ENCODE peak calls at places on chromosomes 1 and 21, in ten cellular contexts. Q is K562, Y is fibroblast of lung, E is tibial nerve, I is right atrium auricular region, O is body of pancreas, L is pancreas, S is SJSA1, J is esophagus squamous epithelium, C is right lobe of liver. A is an unnamed sample. For H3K4me1, the result is how much of the 10 kb centered on the place peaks cover.

GRCh38 chr1:203624341-203624712 is 2.3 kb upstream of the ATP2B4 start:
- DNase-seq in J (no peak), C (no peak), E (no peak), Q (no peak), S (no peak), L (no peak), I (no peak), Y (no peak), O (no peak), A (no peak)

GRCh38 chr21:28521932-28522826 is 470.5 kb downstream of the LTN1 start:
- DNase-seq in L (no peak), Q (no peak), J (no peak), I (no peak), E (no peak), S (no peak), C (no peak), O (no peak), Y (peak), A (no peak)

GRCh38 chr1:157034137-157034800 is 11.3 kb downstream of the ARHGEF11 start:
- DNase-seq in I (no peak), E (no peak), O (no peak), J (no peak), Y (peak), C (no peak), S (no peak), L (no peak), Q (no peak), A (no peak)

GRCh38 chr21:46557919-46558392 is 46.9 kb downstream of the S100B start:
- DNase-seq in O (no peak), C (peak), I (peak), L (no peak), S (peak), J (no peak), Y (no peak), E (no peak), Q (no peak), A (no peak)

GRCh38 chr1:14969006-14969405 is 184.5 kb upstream of the TMEM51 start:
- DNase-seq in Y (no peak), E (no peak), O (no peak), J (no peak), Q (no peak), I (no peak), S (no peak), L (no peak), C (no peak), A (no peak)

GRCh38 chr21:41760411-41760810 is 6.4 kb downstream of the RIPK4 start:
- DNase-seq in Y (no peak), E (no peak), L (no peak), C (no peak), Q (no peak), J (no peak), S (no peak), I (no peak), O (no peak), A (no peak)

GRCh38 chr1:36968730-36969129 is 65.6 kb downstream of the GRIK3 start:
- DNase-seq in L (no peak), J (no peak), I (no peak), Q (no peak), S (no peak), O (no peak), C (no peak), Y (no peak), E (no peak), A (no peak)

GRCh38 chr21:41373769-41374168 is 11.9 kb downstream of the MX2 start:
- DNase-seq in J (no peak), C (no peak), Q (no peak), S (no peak), I (no peak), O (no peak), Y (no peak), E (no peak), L (no peak), A (no peak)

GRCh38 chr1:233993651-233994050 is 89.2 kb downstream of the SLC35F3 start:
- DNase-seq in I (no peak), L (no peak), C (no peak), O (peak), Y (peak), S (no peak), Q (no peak), E (no peak), J (no peak), A (no peak)

GRCh38 chr1:151510020-151510405 is 1.2 kb upstream of the CGN start:
- DNase-seq in C (no peak), S (no peak), J (no peak), I (no peak), E (no peak), O (no peak), Y (no peak), Q (no peak), L (no peak), A (no peak)

GRCh38 chr1:211378844-211379243 is 52.2 kb downstream of the TRAF5 start:
- DNase-seq in J (no peak), E (no peak), Y (peak), S (no peak), Q (peak), O (no peak), L (no peak), I (no peak), C (no peak), A (no peak)

GRCh38 chr1:223338811-223339746 is 24.9 kb downstream of the SUSD4 start:
- DNase-seq in I (no peak), L (no peak), S (no peak), Q (no peak), J (no peak), Y (peak), E (no peak), O (no peak), C (no peak), A (no peak)

GRCh38 chr21:39103689-39104088 is 79.6 kb downstream of the PSMG1 start:
- DNase-seq in O (no peak), C (no peak), S (no peak), E (no peak), Q (no peak), Y (no peak), J (no peak), L (no peak), I (no peak), A (no peak)

GRCh38 chr1:39224295-39224829 is 19.9 kb downstream of the MACF1 start:
- DNase-seq in O (no peak), I (no peak), Q (no peak), L (no peak), Y (no peak), S (no peak), J (no peak), C (no peak), E (no peak), A (no peak)

GRCh38 chr1:185112343-185112742 is 44.4 kb downstream of the TRMT1L start:
- DNase-seq in L (no peak), O (no peak), C (no peak), J (no peak), S (no peak), Q (no peak), Y (no peak), E (no peak), I (no peak), A (no peak)

GRCh38 chr1:166485620-166486019 is 318.8 kb upstream of the FAM78B start:
- DNase-seq in Y (peak), S (no peak), E (no peak), C (no peak), O (no peak), L (no peak), J (no peak), I (no peak), Q (no peak), A (no peak)

GRCh38 chr1:151314137-151314875 is 12.9 kb downstream of the PI4KB start:
- DNase-seq in E (peak), O (peak), S (peak), Q (no peak), Y (peak), L (no peak), J (no peak), I (peak), C (peak), A (peak)

GRCh38 chr1:48597663-48598062 is 125.7 kb upstream of the SPATA6 start:
- DNase-seq in S (no peak), J (no peak), I (no peak), E (no peak), C (no peak), L (no peak), Y (no peak), O (no peak), Q (no peak), A (no peak)

GRCh38 chr1:159771501-159771900 is 9.3 kb upstream of the DUSP23 start:
- DNase-seq in J (no peak), O (no peak), L (no peak), I (no peak), Q (no peak), S (no peak), E (no peak), C (no peak), Y (no peak), A (no peak)

GRCh38 chr1:62333431-62333830 is 14.2 kb upstream of the KANK4 start:
- DNase-seq in S (peak), Y (peak), Q (no peak), I (no peak), O (no peak), C (no peak), L (no peak), J (no peak), E (no peak), A (no peak)

GRCh38 chr1:109782514-109782913 is 18.8 kb upstream of the EPS8L3 start:
- DNase-seq in L (no peak), C (peak), J (no peak), I (no peak), E (no peak), O (no peak), S (no peak), Y (peak), Q (no peak), A (no peak)

GRCh38 chr1:20732588-20733360 is at the start of gene SH2D5:
- DNase-seq in C (peak), E (peak), O (peak), L (peak), S (peak), I (peak), J (peak), Y (peak), Q (peak), A (peak)

GRCh38 chr1:154608522-154609294 is 722 bp upstream of the ADAR start:
- DNase-seq in S (peak), O (peak), Q (peak), L (peak), C (no peak), Y (peak), E (no peak), J (no peak), I (no peak), A (peak)

GRCh38 chr1:60589916-60590315 is 492.4 kb upstream of the NFIA start:
- DNase-seq in S (no peak), E (no peak), O (no peak), Q (no peak), J (no peak), I (no peak), Y (peak), L (no peak), C (no peak), A (no peak)

GRCh38 chr1:185534806-185535205 is 199.4 kb upstream of the HMCN1 start:
- DNase-seq in L (peak), J (no peak), Y (no peak), E (no peak), O (peak), I (no peak), Q (no peak), C (no peak), S (no peak), A (no peak)

GRCh38 chr1:42504535-42505128 is 41.5 kb downstream of the CCDC30 start:
- DNase-seq in J (no peak), Q (no peak), Y (no peak), L (no peak), S (no peak), C (no peak), I (no peak), O (no peak), E (no peak), A (no peak)

GRCh38 chr1:210328032-210328745 is 513 bp upstream of the HHAT start:
- DNase-seq in Q (no peak), O (no peak), E (no peak), Y (peak), I (no peak), L (no peak), C (no peak), S (no peak), J (no peak), A (no peak)

GRCh38 chr1:178509608-178510007 is 3.3 kb upstream of the TEX35 start:
- DNase-seq in J (no peak), Q (no peak), Y (peak), S (no peak), I (no peak), C (no peak), E (no peak), L (no peak), O (no peak), A (peak)

GRCh38 chr21:42839271-42840231 is 39.8 kb downstream of the WDR4 start:
- DNase-seq in S (no peak), Y (no peak), C (peak), J (no peak), Q (no peak), E (peak), L (no peak), I (peak), O (no peak), A (peak)

GRCh38 chr1:246682231-246682895 is 41.8 kb upstream of the SCCPDH start:
- DNase-seq in Y (peak), L (no peak), S (no peak), O (no peak), J (no peak), E (no peak), C (no peak), Q (no peak), I (no peak), A (peak)

GRCh38 chr1:33713058-33713877 is 150.6 kb upstream of the HMGB4 start:
- DNase-seq in Q (no peak), J (no peak), Y (no peak), E (no peak), O (no peak), C (no peak), I (peak), S (no peak), L (no peak), A (no peak)

GRCh38 chr1:154863702-154864174 is 6.3 kb downstream of the KCNN3 start:
- DNase-seq in O (peak), C (no peak), Y (peak), I (no peak), L (no peak), J (no peak), Q (peak), S (peak), E (no peak), A (no peak)

GRCh38 chr1:232319518-232319917 is 310.4 kb downstream of the SIPA1L2 start:
- DNase-seq in O (no peak), C (no peak), J (no peak), L (no peak), E (no peak), Q (no peak), I (no peak), S (no peak), Y (no peak), A (no peak)

GRCh38 chr1:217136895-217137205 is 413.6 kb upstream of the ESRRG start:
- DNase-seq in E (no peak), Q (no peak), Y (no peak), L (no peak), S (no peak), I (no peak), C (no peak), J (no peak), O (no peak), A (no peak)

GRCh38 chr1:9436258-9436657 is 103.0 kb upstream of the SLC25A33 start:
- DNase-seq in C (no peak), L (peak), E (no peak), Y (no peak), Q (no peak), O (peak), S (no peak), J (no peak), I (no peak), A (no peak)
- H3K4me1 ChIP-seq in C (under half), L (half or more), E (under half), Y (under half), Q (under half), O (half or more), S (under half), J (under half), I (under half), A (under half)

GRCh38 chr1:27591622-27592021 is 12.3 kb downstream of the AHDC1 start:
- DNase-seq in Y (peak), L (no peak), O (no peak), E (no peak), Q (no peak), C (no peak), I (no peak), J (no peak), S (no peak), A (no peak)
- H3K4me1 ChIP-seq in Y (half or more), L (under half), O (under half), E (under half), Q (under half), C (under half), I (under half), J (half or more), S (under half), A (under half)

DNA sequence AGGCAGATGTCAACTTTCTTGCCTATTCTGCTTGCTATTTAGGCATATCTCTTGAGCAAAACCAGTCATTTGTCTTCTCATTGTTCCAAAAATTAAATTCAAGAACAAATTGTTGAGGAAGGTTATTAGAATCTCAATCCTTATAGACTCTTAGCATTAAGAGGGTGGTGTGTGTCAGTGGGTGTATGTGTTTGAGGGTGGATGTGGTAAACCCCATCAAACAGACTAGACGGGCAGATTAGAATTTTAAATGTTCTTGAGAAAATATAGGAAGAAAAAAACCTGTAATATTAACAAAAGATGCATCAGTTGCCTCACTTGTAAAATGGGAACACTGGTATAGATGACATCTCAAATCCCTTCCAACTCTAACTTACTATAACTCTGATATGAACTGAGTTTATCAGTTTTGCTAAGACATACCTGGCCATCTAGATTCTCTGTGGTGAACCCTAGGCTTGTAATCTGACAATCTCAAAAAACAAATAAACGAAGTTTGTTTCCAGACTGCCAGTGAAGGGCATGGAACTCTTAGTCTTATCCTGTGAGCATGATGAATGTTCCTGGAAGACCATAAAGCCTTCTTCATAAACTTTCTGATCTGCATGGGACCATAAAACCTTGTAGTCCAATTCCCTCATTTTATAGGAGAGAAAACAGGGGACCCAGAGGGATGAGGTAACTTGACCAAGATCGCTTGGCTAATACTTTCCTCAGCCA is 176.3 kb upstream of the SGIP1 start:
- DNase-seq in E (no peak), Y (no peak), S (no peak), J (no peak), I (no peak), C (no peak), O (no peak), L (no peak), Q (no peak), A (no peak)
- H3K4me1 ChIP-seq in E (under half), Y (under half), S (half or more), J (under half), I (under half), C (under half), O (under half), L (under half), Q (under half), A (under half)

GRCh38 chr21:26710155-26710554 is 135.1 kb downstream of the ADAMTS1 start:
- DNase-seq in S (no peak), I (no peak), Y (no peak), E (no peak), J (no peak), Q (no peak), C (no peak), O (no peak), L (no peak), A (no peak)

GRCh38 chr21:26709090-26709489 is 136.0 kb upstream of the CYYR1 start:
- DNase-seq in I (no peak), O (no peak), S (no peak), Y (peak), E (no peak), C (no peak), J (no peak), L (no peak), Q (no peak), A (no peak)

GRCh38 chr21:26708223-26708800 is 135.2 kb upstream of the CYYR1 start:
- DNase-seq in S (no peak), J (no peak), O (no peak), Y (no peak), L (no peak), C (no peak), Q (no peak), I (no peak), E (no peak), A (no peak)

DNA sequence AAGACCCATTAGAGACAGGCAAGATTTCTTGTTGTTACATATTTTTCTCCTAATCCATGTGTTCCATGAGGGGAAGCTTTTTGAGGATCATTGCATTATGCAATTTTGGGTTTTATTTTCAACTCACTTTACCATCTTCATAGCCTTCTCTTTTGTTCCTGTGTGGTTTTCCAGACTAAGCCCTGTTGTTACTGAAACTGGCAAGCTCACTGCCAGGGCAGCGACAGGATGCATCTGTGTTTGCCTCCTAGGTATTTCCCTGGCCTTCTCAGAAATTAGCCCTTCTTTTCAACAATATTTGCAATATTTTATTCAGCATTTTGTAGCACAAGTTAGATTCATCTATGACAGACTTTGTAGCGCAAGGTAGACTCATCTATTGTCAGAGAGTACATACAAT is 134.2 kb upstream of the CYYR1 start:
- DNase-seq in L (no peak), S (no peak), Q (no peak), Y (no peak), O (no peak), J (no peak), E (no peak), C (no peak), I (no peak), A (no peak)
- H3K4me1 ChIP-seq in L (under half), S (under half), Q (under half), Y (under half), O (under half), J (under half), E (under half), C (under half), I (under half), A (under half)

GRCh38 chr21:37372127-37372731 is 5.7 kb downstream of the DYRK1A start:
- DNase-seq in E (no peak), I (no peak), O (no peak), L (no peak), J (no peak), Q (peak), Y (no peak), S (no peak), C (no peak), A (no peak)

GRCh38 chr21:37371041-37371397 is 4.4 kb downstream of the DYRK1A start:
- DNase-seq in I (no peak), Y (no peak), Q (no peak), J (no peak), S (no peak), O (no peak), L (no peak), C (no peak), E (no peak), A (no peak)

GRCh38 chr21:37373539-37373938 is 7.0 kb downstream of the DYRK1A start:
- DNase-seq in E (no peak), O (no peak), I (no peak), Y (no peak), S (no peak), J (no peak), Q (no peak), C (no peak), L (no peak), A (no peak)

GRCh38 chr21:37375866-37376574 is 9.4 kb downstream of the DYRK1A start:
- DNase-seq in I (no peak), S (no peak), Q (no peak), L (no peak), O (no peak), E (no peak), J (no peak), C (no peak), Y (no peak), A (no peak)

DNA sequence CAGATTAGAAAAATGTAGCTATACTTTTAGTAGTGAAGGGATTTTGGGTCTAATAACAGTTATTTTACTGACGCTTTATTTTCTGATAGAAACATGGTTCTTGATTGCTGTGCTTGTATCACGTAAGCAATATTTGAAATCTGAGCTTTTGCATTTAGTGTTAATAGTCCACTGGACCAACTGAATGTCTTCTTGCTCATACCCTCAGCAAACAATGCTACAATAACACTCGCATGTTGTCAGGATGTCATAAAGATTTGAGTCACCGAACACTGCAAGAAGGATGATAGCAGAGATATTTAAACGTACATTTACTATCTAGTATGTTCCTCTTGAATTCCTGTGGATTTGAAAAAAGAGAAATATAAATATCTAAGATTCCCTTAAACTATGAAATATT is 7.5 kb downstream of the DYRK1A start:
- DNase-seq in Q (no peak), S (no peak), L (no peak), I (no peak), C (no peak), J (no peak), E (no peak), Y (peak), O (no peak), A (no peak)
- H3K4me1 ChIP-seq in Q (half or more), S (under half), L (under half), I (under half), C (under half), J (half or more), E (under half), Y (under half), O (half or more), A (under half)

GRCh38 chr21:19029816-19030215 is 626.2 kb upstream of the TMPRSS15 start:
- DNase-seq in C (no peak), Q (no peak), L (no peak), I (no peak), Y (no peak), S (no peak), J (no peak), E (no peak), O (no peak), A (no peak)
- H3K4me1 ChIP-seq in C (under half), Q (under half), L (under half), I (under half), Y (under half), S (under half), J (under half), E (under half), O (under half), A (under half)

GRCh38 chr1:145988773-145989172 is 7.6 kb downstream of the TXNIP start:
- DNase-seq in Y (no peak), I (no peak), Q (no peak), J (no peak), C (no peak), S (no peak), E (no peak), O (no peak), L (no peak), A (no peak)
- H3K4me1 ChIP-seq in Y (under half), I (under half), Q (under half), J (under half), C (under half), S (under half), E (under half), O (half or more), L (under half), A (under half)

GRCh38 chr1:25765152-25765909 is 34.7 kb upstream of the SELENON start:
- DNase-seq in L (no peak), Q (no peak), S (no peak), I (no peak), O (no peak), E (no peak), Y (no peak), J (no peak), C (no peak), A (no peak)
- H3K4me1 ChIP-seq in L (under half), Q (under half), S (under half), I (under half), O (under half), E (under half), Y (under half), J (under half), C (under half), A (under half)